ENCODE peak calls at places on chromosomes 5 and 9, in four cellular contexts. T is frontal cortex; E is GM12891; B is activated naive CD8-positive, alpha-beta T cell treated with anti-CD3 and anti-CD28 coated beads, Interleukin-2, amount 50 U/mL, for 24 hours. P is an unnamed sample.

GRCh38 chr5:149845601-149846000 is 99.0 kb downstream of the PDE6A start:
- DNase-seq in T (no peak), E (no peak), B (no peak), P (no peak)

GRCh38 chr9:19485193-19485592 is 76.4 kb downstream of the ACER2 start:
- DNase-seq in B (no peak), T (no peak), E (no peak), P (no peak)

GRCh38 chr5:107464876-107465275 is 205.9 kb downstream of the EFNA5 start:
- DNase-seq in E (no peak), B (no peak), T (no peak), P (no peak)

GRCh38 chr9:135135171-135135926 is 47.9 kb downstream of the OLFM1 start:
- DNase-seq in T (no peak), E (no peak), B (no peak), P (no peak)

GRCh38 chr5:28809811-28810750 is 1771.7 kb upstream of the CDH9 start:
- DNase-seq in B (no peak), T (peak; percentile 9), E (no peak), P (no peak)

GRCh38 chr5:152542741-152543140 is 137.7 kb upstream of the NMUR2 start:
- DNase-seq in T (no peak), B (no peak), E (no peak), P (peak; percentile 13)

GRCh38 chr9:113614843-113615648 is 151.5 kb downstream of the RGS3 start:
- DNase-seq in E (no peak), B (peak; percentile 49), T (no peak), P (peak; percentile 69)

GRCh38 chr9:71975833-71976232 is 64.4 kb downstream of the C9orf85 start:
- DNase-seq in E (no peak), T (no peak), B (no peak), P (no peak)

GRCh38 chr9:88998506-88998905 is 7.2 kb downstream of the S1PR3 start:
- DNase-seq in T (no peak), B (no peak), E (no peak), P (no peak)

GRCh38 chr5:54707841-54708240 is 190.3 kb downstream of the SNX18 start:
- DNase-seq in B (no peak), E (no peak), T (no peak), P (no peak)

GRCh38 chr9:114743446-114743845 is 61.5 kb upstream of the TEX48 start:
- DNase-seq in B (no peak), T (no peak), E (no peak), P (no peak)

GRCh38 chr9:104494808-104495207 is 9.3 kb upstream of the OR13F1 start:
- DNase-seq in B (no peak), T (no peak), E (no peak), P (no peak)

GRCh38 chr5:14871084-14871572 is 450 bp downstream of the ANKH start:
- DNase-seq in E (peak; percentile 20), B (peak; percentile 45), T (no peak), P (no peak)

GRCh38 chr9:70021026-70021571 is 22.5 kb upstream of the MAMDC2 start:
- DNase-seq in T (no peak), E (no peak), B (no peak), P (peak; percentile 97)

GRCh38 chr5:134114886-134115805 is 665 bp downstream of the TCF7 start:
- DNase-seq in B (peak; percentile 82), T (no peak), E (no peak), P (no peak)

GRCh38 chr5:73486119-73486899 is 11.9 kb upstream of the BTF3 start:
- DNase-seq in E (no peak), T (no peak), B (no peak), P (no peak)

GRCh38 chr5:151692312-151692711 is 5.6 kb upstream of the SPARC start:
- DNase-seq in T (no peak), B (no peak), E (no peak), P (no peak)

P was measured in foreskin melanocyte.